ENCODE peak calls at places on chromosomes 6 and 20, in seven cellular contexts. D is uterus, X is astrocyte, R is left ventricle myocardium inferior, L is IMR-90, W is activated B cell treated with CpG ODN at 0.5 μM for 24 hours, Q is LNCaP clone FGC. O is an unnamed sample.

GRCh38 chr20:33812673-33813462 is 1.7 kb downstream of the CHMP4B start:
- DNase-seq in D (no peak), Q (no peak), R (no peak), W (no peak), L (no peak), X (no peak), O (no peak)

GRCh38 chr20:61487346-61488022 is 235.4 kb downstream of the CDH4 start:
- DNase-seq in Q (no peak), D (no peak), R (no peak), W (no peak), X (peak), L (no peak), O (no peak)

GRCh38 chr20:7742479-7742878 is 197.8 kb downstream of the HAO1 start:
- DNase-seq in Q (no peak), R (no peak), W (no peak), D (no peak), X (peak), L (peak), O (no peak)

GRCh38 chr6:139577991-139578604 is 203.7 kb upstream of the CITED2 start:
- DNase-seq in L (peak), W (no peak), Q (no peak), D (no peak), X (peak), R (no peak), O (peak)

GRCh38 chr6:13461805-13462204 is 25.6 kb downstream of the GFOD1 start:
- DNase-seq in X (no peak), L (no peak), R (no peak), Q (no peak), W (no peak), D (no peak), O (no peak)

GRCh38 chr6:148240463-148240845 is 102.2 kb upstream of the SASH1 start:
- DNase-seq in D (no peak), W (no peak), L (peak), X (peak), R (peak), Q (no peak), O (peak)

GRCh38 chr6:38495922-38496635 is 143.7 kb downstream of the BTBD9 start:
- DNase-seq in L (no peak), Q (no peak), X (no peak), D (no peak), W (no peak), R (no peak), O (no peak)

GRCh38 chr6:142728367-142728766 is 216.6 kb downstream of the HIVEP2 start:
- DNase-seq in Q (no peak), W (no peak), X (no peak), L (no peak), R (no peak), D (no peak), O (no peak)

GRCh38 chr6:139833592-139833991 is 459.1 kb upstream of the CITED2 start:
- DNase-seq in Q (no peak), L (no peak), R (no peak), W (no peak), X (no peak), D (no peak), O (no peak)

GRCh38 chr6:155121699-155122098 is 126.6 kb downstream of the TIAM2 start:
- DNase-seq in L (no peak), W (no peak), X (peak), Q (no peak), R (no peak), D (peak), O (peak)

GRCh38 chr6:161269310-161269709 is 4.6 kb downstream of the AGPAT4 start:
- DNase-seq in D (no peak), X (no peak), W (no peak), R (no peak), L (no peak), Q (no peak), O (no peak)

GRCh38 chr6:82270791-82271392 is 23.3 kb upstream of the IBTK start:
- DNase-seq in D (no peak), W (no peak), L (peak), X (peak), R (no peak), Q (no peak), O (peak)

GRCh38 chr6:31086788-31087440 is 25.5 kb downstream of the C6orf15 start:
- DNase-seq in L (peak), Q (no peak), X (peak), D (no peak), W (no peak), R (no peak), O (peak)

GRCh38 chr6:143150291-143150690 is 89.6 kb downstream of the AIG1 start:
- DNase-seq in L (no peak), D (no peak), Q (no peak), R (no peak), W (no peak), X (no peak), O (no peak)

GRCh38 chr6:15770347-15771143 is 107.7 kb upstream of the DTNBP1 start:
- DNase-seq in Q (peak), L (peak), R (no peak), W (no peak), D (no peak), X (peak), O (peak)

GRCh38 chr6:31228484-31228883 is 43.4 kb downstream of the HLA-C start:
- DNase-seq in D (no peak), W (no peak), R (no peak), L (no peak), X (no peak), Q (no peak), O (no peak)

GRCh38 chr6:45706319-45706718 is 309.3 kb downstream of the CLIC5 start:
- DNase-seq in Q (no peak), D (no peak), R (no peak), X (no peak), L (no peak), W (no peak), O (no peak)

GRCh38 chr6:45703041-45703739 is 312.5 kb downstream of the CLIC5 start:
- DNase-seq in L (peak), D (no peak), Q (no peak), W (no peak), X (peak), R (no peak), O (peak)

GRCh38 chr6:45707188-45707587 is 308.5 kb downstream of the CLIC5 start:
- DNase-seq in Q (no peak), L (no peak), W (no peak), R (no peak), X (no peak), D (no peak), O (no peak)

GRCh38 chr6:45699663-45700062 is 316.0 kb downstream of the CLIC5 start:
- DNase-seq in R (no peak), L (no peak), Q (peak), D (no peak), W (no peak), X (no peak), O (no peak)

DNA sequence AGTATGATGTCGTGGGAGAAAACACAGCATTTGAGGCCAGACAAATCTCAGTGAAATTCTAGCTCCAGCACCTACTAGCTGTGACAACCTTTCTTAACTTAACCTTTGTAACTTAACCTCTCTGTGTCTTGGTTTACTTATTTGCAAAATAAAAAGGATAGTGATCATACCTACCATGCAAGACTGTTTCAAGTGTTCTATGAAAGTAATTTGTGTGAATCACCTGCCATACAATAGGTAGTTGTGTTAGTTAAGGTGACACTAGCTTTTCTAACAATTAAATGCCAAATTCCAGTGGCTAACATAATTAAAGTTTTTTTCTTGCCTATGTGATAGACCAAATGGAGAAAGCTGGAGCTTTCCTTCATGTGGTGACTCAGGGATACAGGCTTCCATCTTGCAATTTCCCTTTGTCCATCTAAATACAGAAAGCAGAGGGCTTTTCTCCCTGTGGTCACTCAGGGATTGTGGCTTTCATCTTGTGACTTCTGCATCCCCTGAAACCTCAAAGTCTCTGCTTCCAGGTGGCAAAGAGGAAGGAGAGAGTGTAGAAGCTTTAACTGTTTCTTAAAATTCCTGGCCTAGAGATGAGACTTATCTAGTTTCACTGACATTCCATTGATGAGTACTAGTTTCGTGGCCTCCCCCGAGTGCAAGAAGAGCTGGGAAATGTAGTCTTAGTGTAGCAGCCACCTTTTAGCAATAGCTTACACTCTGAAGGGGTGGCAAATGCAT is 311.4 kb downstream of the CLIC5 start:
- DNase-seq in R (no peak), Q (no peak), L (peak), D (no peak), X (no peak), W (no peak), O (no peak)
- TF ChIP-seq CTCF in R (no peak), Q (no peak), L (no peak), D (no peak), X (no peak), W (no peak), O (no peak)

GRCh38 chr20:36097751-36098151 is 56.8 kb upstream of the EPB41L1 start:
- DNase-seq in X (no peak), R (no peak), L (no peak), W (no peak), D (no peak), Q (no peak), O (no peak)
- TF ChIP-seq CTCF in X (no peak), R (no peak), L (no peak), W (no peak), D (no peak), Q (no peak), O (no peak)

GRCh38 chr6:152636675-152637421 is at the start of gene SYNE1:
- DNase-seq in R (peak), L (peak), Q (no peak), X (peak), D (peak), W (no peak), O (no peak)
- TF ChIP-seq CTCF in R (no peak), L (no peak), Q (no peak), X (no peak), D (no peak), W (no peak), O (no peak)

DNA sequence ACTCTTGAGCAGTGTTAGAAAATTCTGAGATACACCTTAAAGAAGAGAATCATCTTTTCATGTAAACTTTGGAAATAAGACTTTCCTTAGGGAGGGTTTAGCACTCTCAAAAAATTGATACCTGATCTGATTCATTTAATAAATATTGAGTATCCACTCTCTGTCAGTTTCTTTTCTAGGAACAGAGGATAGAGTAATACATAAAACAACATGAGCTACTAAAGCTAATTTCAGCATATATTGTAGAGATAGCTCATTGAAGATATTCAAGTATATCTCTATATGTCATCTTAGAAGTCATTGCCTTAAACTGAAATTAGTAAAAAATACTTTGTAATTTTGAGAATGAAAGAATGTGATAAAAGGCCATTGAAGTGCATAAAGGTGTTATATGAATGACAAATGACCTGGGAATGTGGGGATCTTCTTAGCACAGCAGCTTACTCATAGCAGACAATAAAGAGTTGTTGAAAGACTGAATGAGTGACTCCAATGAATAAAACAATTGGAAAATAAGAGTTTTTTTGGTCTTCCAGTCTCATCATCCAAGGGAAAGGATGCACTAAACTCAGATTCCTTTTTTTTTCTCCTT is 29.2 kb downstream of the RHAG start:
- DNase-seq in W (no peak), R (no peak), D (no peak), X (no peak), L (no peak), Q (no peak), O (no peak)
- TF ChIP-seq CTCF in W (no peak), R (peak), D (no peak), X (no peak), L (no peak), Q (no peak), O (no peak)

GRCh38 chr6:96086745-96087144 is 71.0 kb downstream of the FUT9 start:
- DNase-seq in D (no peak), W (no peak), L (no peak), R (no peak), X (no peak), Q (no peak), O (no peak)

DNA sequence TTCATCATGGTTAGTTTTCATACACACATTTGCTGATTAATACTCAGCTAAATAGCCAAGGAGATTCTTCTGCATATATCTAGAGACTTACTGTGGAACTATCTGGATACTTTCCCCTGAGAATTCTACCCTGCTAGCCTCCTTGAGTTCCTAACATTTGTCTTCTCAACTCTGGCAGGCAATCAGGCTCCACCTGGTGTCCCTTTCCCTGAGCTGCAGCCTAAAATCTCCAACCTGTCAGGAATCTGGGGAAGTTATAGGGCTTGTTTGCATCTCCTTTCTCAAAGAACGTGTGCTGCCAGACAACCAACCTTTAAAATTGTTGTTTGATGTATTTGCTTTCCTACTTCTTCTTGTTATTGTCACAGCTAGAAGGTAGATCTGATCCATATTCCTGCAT is 73.4 kb downstream of the FUT9 start:
- DNase-seq in R (no peak), Q (peak), X (no peak), W (no peak), L (no peak), D (no peak), O (no peak)
- TF ChIP-seq CTCF in R (no peak), Q (peak), X (peak), W (no peak), L (no peak), D (no peak), O (no peak)

GRCh38 chr6:23661549-23661948 is 464.5 kb upstream of the NRSN1 start:
- DNase-seq in W (no peak), R (no peak), Q (no peak), D (no peak), L (no peak), X (no peak), O (no peak)

GRCh38 chr6:23655502-23655901 is 470.5 kb upstream of the NRSN1 start:
- DNase-seq in W (no peak), R (no peak), Q (no peak), D (no peak), X (no peak), L (no peak), O (no peak)

GRCh38 chr6:23656826-23657225 is 469.2 kb upstream of the NRSN1 start:
- DNase-seq in D (no peak), R (no peak), W (no peak), Q (no peak), L (no peak), X (no peak), O (no peak)

GRCh38 chr6:23656257-23656731 is 469.7 kb upstream of the NRSN1 start:
- DNase-seq in D (no peak), R (no peak), L (no peak), Q (no peak), W (no peak), X (peak), O (no peak)

GRCh38 chr6:23659125-23659524 is 466.9 kb upstream of the NRSN1 start:
- DNase-seq in W (no peak), R (no peak), D (no peak), L (peak), Q (no peak), X (no peak), O (no peak)
- TF ChIP-seq CTCF in W (no peak), R (peak), D (no peak), L (peak), Q (peak), X (peak), O (no peak)